ENCODE peak calls at places on chromosomes 13 and 19, in five cellular contexts. C is esophagus squamous epithelium, F is A549, N is spleen, Z is thyroid gland. D is an unnamed sample.

GRCh38 chr19:6590458-6591319 is at the start of gene CD70:
- DNase-seq in C (no peak), F (peak), N (peak), Z (no peak), D (no peak)

GRCh38 chr19:55273978-55274707 is 5.8 kb downstream of the HSPBP1 start:
- DNase-seq in C (no peak), F (no peak), N (no peak), Z (no peak), D (no peak)

GRCh38 chr13:101572456-101572855 is 120.0 kb downstream of the ITGBL1 start:
- DNase-seq in C (no peak), F (no peak), N (no peak), Z (no peak), D (no peak)

GRCh38 chr19:3857449-3858003 is 11.3 kb downstream of the ZFR2 start:
- DNase-seq in C (no peak), F (no peak), N (peak), Z (no peak), D (no peak)

GRCh38 chr13:72774019-72774418 is 7.7 kb downstream of the DIS3 start:
- DNase-seq in C (no peak), F (no peak), N (no peak), Z (no peak), D (no peak)

GRCh38 chr13:56351041-56351440 is 789.7 kb upstream of the PRR20A start:
- DNase-seq in C (no peak), F (no peak), N (no peak), Z (no peak), D (no peak)

GRCh38 chr19:49210108-49210900 is 52.7 kb downstream of the TRPM4 start:
- DNase-seq in C (no peak), F (peak), N (no peak), Z (no peak), D (peak)

GRCh38 chr13:20847298-20847697 is 55.2 kb downstream of the XPO4 start:
- DNase-seq in C (no peak), F (no peak), N (no peak), Z (no peak), D (no peak)

GRCh38 chr19:34066007-34066656 is 106.2 kb upstream of the LSM14A start:
- DNase-seq in C (no peak), F (no peak), N (no peak), Z (no peak), D (no peak)

GRCh38 chr13:98922306-98922705 is 55.6 kb downstream of the DOCK9 start:
- DNase-seq in C (no peak), F (no peak), N (no peak), Z (no peak), D (no peak)

GRCh38 chr13:53238241-53238640 is 209.6 kb downstream of the OLFM4 start:
- DNase-seq in C (no peak), F (no peak), N (no peak), Z (peak), D (peak)

GRCh38 chr19:15223649-15224371 is 8.4 kb downstream of the EPHX3 start:
- DNase-seq in C (no peak), F (no peak), N (no peak), Z (no peak), D (no peak)

GRCh38 chr19:51503891-51504290 is 2.3 kb upstream of the SIGLEC12 start:
- DNase-seq in C (no peak), F (no peak), N (no peak), Z (no peak), D (no peak)

GRCh38 chr13:48749144-48749543 is 95.4 kb downstream of the CYSLTR2 start:
- DNase-seq in C (no peak), F (no peak), N (no peak), Z (no peak), D (no peak)

GRCh38 chr19:53957448-53958167 is 5.1 kb upstream of the CACNG8 start:
- DNase-seq in C (no peak), F (no peak), N (no peak), Z (no peak), D (no peak)

GRCh38 chr13:29081697-29082440 is 261.7 kb downstream of the MTUS2 start:
- DNase-seq in C (no peak), F (no peak), N (no peak), Z (no peak), D (no peak)

GRCh38 chr19:49946415-49946814 is 14.6 kb downstream of the SIGLEC11 start:
- DNase-seq in C (no peak), F (no peak), N (peak), Z (no peak), D (no peak)

GRCh38 chr13:43397110-43397509 is 373.7 kb downstream of the DNAJC15 start:
- DNase-seq in C (no peak), F (no peak), N (no peak), Z (no peak), D (no peak)

DNA sequence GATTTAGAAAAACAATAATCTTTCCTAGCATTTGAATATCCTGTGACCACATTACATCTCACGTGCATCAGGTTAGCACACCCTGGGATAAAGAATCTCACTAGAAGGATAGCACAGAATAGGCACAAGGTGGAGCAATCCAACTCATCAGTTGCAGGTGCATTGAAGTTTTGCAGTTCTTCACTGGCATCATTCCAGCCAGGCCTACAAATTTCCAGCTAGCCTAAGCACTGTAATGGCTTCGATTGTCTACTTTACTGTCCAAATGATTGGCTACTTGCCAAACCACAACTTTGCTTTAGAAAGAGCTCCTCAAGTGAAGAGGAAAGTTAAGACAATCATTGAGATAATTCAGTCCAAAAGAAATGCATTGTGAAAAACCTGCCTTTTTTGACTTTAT is 89.5 kb downstream of the SPRY2 start:
- DNase-seq in C (no peak), F (peak), N (no peak), Z (peak), D (no peak)
- TF ChIP-seq CTCF in C (no peak), F (no peak), N (no peak), Z (no peak), D (no peak)

DNA sequence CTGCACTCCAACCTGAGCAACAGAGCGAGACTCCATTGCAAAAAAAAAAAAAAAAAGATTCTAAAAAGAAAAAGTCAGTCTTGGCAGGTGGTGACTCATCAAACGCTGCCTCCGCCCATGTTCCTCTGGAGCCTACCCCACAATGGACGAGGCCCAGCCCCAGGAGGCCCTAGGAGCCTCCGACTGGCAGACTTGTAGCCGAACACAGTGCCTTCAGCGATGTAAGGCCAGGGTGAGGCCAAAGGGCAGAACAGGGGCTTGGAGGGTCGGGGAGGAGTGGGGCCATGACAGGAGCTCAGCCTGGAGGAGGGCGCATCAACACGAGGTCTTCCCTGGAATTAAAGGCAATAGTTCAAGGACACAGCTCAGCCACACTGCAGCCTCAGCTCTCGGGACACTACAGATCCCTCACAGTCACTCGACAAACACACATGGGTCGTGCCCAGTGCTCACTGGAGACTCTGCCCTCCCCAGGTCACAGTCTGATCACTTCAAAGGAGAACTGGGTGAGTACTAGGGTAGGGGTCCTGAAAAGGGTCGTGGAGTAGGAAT is 5.1 kb downstream of the USE1 start:
- DNase-seq in C (no peak), F (peak), N (no peak), Z (no peak), D (peak)
- TF ChIP-seq POLR2A in C (no peak), F (no peak), N (no peak), Z (no peak), D (no peak)

DNA sequence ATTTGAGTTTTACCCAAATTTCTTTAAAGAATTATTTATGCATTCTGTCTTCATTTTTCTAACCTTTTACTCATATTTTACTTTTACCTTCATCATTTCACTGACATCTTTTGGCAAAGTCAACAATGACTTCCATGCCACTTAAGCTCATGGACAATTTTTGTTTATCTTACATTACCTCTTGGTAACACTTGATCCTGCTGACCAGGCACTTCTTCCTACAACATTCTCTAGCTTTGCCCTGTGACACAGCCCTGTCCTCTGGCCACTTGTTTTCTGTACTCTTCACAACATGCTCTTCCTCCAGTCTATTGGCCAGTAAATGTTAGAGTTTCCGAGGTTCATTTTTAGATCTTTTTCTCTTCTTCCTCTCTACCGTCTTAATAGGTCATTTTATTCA is 377.2 kb downstream of the SUCLA2 start:
- DNase-seq in C (no peak), F (no peak), N (no peak), Z (no peak), D (no peak)
- H3K27ac ChIP-seq in C (no peak), F (no peak), N (no peak), Z (no peak), D (no peak)

GRCh38 chr13:92802776-92803175 is 423.8 kb upstream of the GPC6 start:
- DNase-seq in C (no peak), F (no peak), N (no peak), Z (no peak), D (no peak)
- TF ChIP-seq CTCF in C (no peak), F (no peak), N (no peak), Z (no peak), D (no peak)

DNA sequence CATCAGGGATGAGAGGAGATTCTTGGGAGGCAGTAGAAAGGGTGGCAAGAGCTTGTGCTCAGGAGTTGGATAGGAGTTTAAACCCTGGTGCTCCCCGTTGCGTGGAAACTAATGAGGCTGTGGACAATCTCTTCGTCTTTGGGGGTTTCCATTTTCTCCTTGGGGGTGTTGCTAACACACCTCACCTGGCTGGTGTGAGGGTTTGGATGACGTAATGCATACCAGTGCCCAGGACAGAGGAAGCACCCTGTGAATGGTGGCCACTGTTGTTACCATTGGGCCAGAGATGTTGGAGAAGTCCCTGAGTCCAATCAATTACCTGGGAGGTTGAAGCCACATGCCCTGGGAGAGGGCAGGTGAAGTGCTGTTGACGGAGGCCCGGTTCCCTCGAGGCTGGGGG is 146.5 kb downstream of the URI1 start:
- DNase-seq in C (no peak), F (no peak), N (no peak), Z (no peak), D (no peak)
- TF ChIP-seq POLR2A in C (no peak), F (no peak), N (no peak), Z (no peak), D (no peak)

D was measured in body of pancreas.